ENCODE peak calls at places on chromosomes 16 and 17, in seven cellular contexts. G is HCT116, D is K562, K is H1, M is HepG2, O is SK-N-SH, N is GM12878. H is an unnamed sample.

GRCh38 chr17:933168-934083 is 46.1 kb downstream of the NXN start:
- DNase-seq in G (peak; percentile 98), D (peak; percentile 34), K (no peak), M (peak; percentile 75), O (no peak), N (no peak), H (peak; percentile 43)

GRCh38 chr16:85891776-85892166 is 7.2 kb upstream of the IRF8 start:
- DNase-seq in G (no peak), D (no peak), K (no peak), M (no peak), O (no peak), N (no peak), H (no peak)

GRCh38 chr16:31501226-31501965 is 6.8 kb downstream of the RUSF1 start:
- DNase-seq in G (no peak), D (no peak), K (no peak), M (peak; percentile 55), O (no peak), N (no peak), H (no peak)

GRCh38 chr17:31488264-31488981 is 96.9 kb downstream of the RAB11FIP4 start:
- DNase-seq in G (no peak), D (no peak), K (no peak), M (no peak), O (peak; percentile 68), N (no peak), H (peak; percentile 56)

GRCh38 chr16:48524348-48525200 is 85.4 kb downstream of the N4BP1 start:
- DNase-seq in G (no peak), D (no peak), K (no peak), M (peak; percentile 56), O (no peak), N (no peak), H (no peak)

GRCh38 chr17:34633351-34633750 is 54.0 kb downstream of the TMEM132E start:
- DNase-seq in G (no peak), D (no peak), K (no peak), M (no peak), O (no peak), N (no peak), H (peak; percentile 25)

GRCh38 chr16:46811682-46812081 is 19.3 kb downstream of the C16orf87 start:
- DNase-seq in G (no peak), D (no peak), K (no peak), M (no peak), O (no peak), N (no peak), H (no peak)

GRCh38 chr16:86515420-86515779 is 5.1 kb downstream of the FOXF1 start:
- DNase-seq in G (no peak), D (no peak), K (no peak), M (no peak), O (no peak), N (no peak), H (no peak)

GRCh38 chr17:67310406-67310805 is 56.0 kb downstream of the PSMD12 start:
- DNase-seq in G (no peak), D (no peak), K (no peak), M (no peak), O (no peak), N (no peak), H (no peak)

GRCh38 chr16:2252806-2253148 is 1.4 kb upstream of the ECI1 start:
- DNase-seq in G (no peak), D (no peak), K (no peak), M (no peak), O (no peak), N (no peak), H (peak; percentile 33)

GRCh38 chr17:2749784-2750181 is 331 bp upstream of the CCDC92B start:
- DNase-seq in G (peak; percentile 38), D (peak; percentile 78), K (peak; percentile 44), M (peak; percentile 43), O (peak; percentile 92), N (peak; percentile 4), H (peak; percentile 78)

GRCh38 chr16:84247341-84247740 is 7.5 kb upstream of the KCNG4 start:
- DNase-seq in G (no peak), D (no peak), K (no peak), M (no peak), O (no peak), N (no peak), H (no peak)

GRCh38 chr16:17409894-17410293 is 60.9 kb downstream of the XYLT1 start:
- DNase-seq in G (no peak), D (no peak), K (no peak), M (no peak), O (no peak), N (no peak), H (no peak)

GRCh38 chr17:43660816-43661493 is 767 bp downstream of the MEOX1 start:
- DNase-seq in G (no peak), D (no peak), K (no peak), M (no peak), O (no peak), N (no peak), H (no peak)

GRCh38 chr17:2850991-2851390 is 54.8 kb downstream of the RAP1GAP2 start:
- DNase-seq in G (no peak), D (no peak), K (no peak), M (no peak), O (no peak), N (no peak), H (no peak)

GRCh38 chr17:76368545-76368944 is 14.8 kb upstream of the PRPSAP1 start:
- DNase-seq in G (no peak), D (no peak), K (no peak), M (no peak), O (peak; percentile 85), N (no peak), H (no peak)

GRCh38 chr17:17298108-17298507 is 5.1 kb upstream of the NT5M start:
- DNase-seq in G (no peak), D (no peak), K (no peak), M (no peak), O (no peak), N (no peak), H (no peak)

GRCh38 chr17:79664925-79665738 is 54.3 kb upstream of the RBFOX3 start:
- DNase-seq in G (peak; percentile 29), D (no peak), K (no peak), M (no peak), O (peak; percentile 74), N (no peak), H (peak; percentile 81)

DNA sequence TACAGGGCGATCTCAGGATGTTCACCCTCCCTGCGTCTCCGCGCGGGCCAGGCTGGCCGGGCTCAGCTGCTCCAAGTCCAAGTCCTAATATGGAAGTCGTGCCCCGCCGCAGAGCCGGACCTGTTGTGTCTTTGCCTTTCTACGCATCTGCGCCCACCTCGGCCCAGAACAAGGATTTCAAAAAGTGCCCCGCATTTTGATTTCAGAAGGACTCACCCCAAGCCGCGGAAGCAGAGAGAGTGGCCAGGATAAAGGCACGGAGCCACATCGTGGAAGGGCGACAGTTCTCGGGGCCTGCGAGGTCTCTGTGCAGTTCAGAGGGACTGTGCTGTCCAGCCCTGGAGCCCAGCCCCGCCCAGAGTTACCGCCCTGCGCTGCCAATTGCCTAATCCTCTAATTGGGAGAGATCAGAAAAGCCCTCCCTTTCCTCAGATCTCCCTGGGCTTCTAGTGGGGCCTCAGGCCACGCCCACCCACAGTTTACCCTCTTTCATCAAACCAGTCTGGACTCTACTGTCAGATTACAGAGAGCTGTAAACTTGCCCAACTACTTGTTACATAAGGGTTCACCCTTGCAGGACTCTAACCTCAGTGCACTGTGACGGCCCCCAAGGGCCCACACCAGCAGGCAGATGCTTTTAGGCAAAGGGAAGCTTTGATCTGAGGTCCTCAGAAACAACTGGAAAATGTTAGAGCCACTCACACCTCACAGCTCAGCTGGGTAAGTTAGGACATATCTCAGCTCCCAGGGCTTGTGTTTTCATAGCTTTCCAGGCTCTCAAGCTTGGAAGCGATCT is at the start of gene CES1:
- DNase-seq in G (no peak), D (no peak), K (no peak), M (peak; percentile 94), O (no peak), N (no peak), H (no peak)
- TF ChIP-seq JUND in G (no peak), D (no peak), K (no peak), M (no peak), O (no peak), N (no peak), H (no peak)

DNA sequence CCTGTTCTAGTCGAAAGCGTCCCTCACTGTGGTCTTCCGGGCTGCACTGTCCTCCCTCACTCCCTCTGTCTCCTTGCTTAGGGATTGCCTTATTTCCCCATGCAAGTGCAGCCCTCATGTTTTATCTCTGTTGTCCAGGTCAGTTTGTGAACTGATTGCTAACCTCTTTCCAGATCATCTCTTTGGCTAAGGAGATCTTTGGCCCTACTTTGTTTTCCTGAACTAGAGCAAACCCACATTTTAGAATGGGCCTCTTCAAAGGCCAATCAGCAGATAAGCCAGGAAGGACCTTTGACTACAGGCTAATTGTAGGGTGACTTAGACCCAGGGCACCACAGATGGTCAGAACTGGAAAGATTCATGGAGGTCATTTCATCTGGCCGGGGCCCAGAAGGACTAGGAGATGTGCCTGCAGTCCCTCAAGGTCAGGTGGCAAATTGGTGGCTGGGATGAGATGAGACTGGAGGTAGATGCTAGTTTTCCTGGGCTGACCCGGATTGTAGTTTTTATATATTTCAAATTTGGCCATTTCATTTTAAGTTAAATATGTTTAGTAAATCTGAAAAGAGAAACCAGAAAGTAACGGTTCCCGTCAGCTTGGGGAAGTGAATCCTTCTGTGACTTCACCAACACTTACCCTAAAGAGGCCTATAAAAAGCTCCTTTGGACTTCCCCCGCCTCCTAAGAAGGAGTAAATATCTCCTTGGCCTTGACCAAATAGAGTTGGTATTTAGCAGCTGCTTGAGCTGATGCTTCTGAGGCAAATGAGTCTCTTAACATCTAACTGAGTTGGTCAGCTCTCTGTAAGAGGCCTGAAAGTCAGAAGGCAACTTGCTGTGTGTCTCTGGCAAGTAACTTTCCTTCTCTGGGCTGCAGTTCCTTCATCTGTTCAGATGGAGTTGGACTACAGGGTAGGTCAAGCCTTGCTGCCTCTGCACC is 6.3 kb upstream of the SLC25A19 start:
- DNase-seq in G (no peak), D (peak; percentile 47), K (no peak), M (peak; percentile 98), O (no peak), N (peak; percentile 97), H (no peak)
- TF ChIP-seq JUND in G (no peak), D (no peak), K (no peak), M (peak; percentile 33), O (no peak), N (no peak), H (no peak)

GRCh38 chr17:57984226-57984890 is 3.7 kb downstream of the VEZF1 start:
- DNase-seq in G (no peak), D (no peak), K (no peak), M (no peak), O (no peak), N (no peak), H (no peak)
- TF ChIP-seq JUND in G (no peak), D (no peak), K (no peak), M (no peak), O (no peak), N (no peak), H (no peak)

DNA sequence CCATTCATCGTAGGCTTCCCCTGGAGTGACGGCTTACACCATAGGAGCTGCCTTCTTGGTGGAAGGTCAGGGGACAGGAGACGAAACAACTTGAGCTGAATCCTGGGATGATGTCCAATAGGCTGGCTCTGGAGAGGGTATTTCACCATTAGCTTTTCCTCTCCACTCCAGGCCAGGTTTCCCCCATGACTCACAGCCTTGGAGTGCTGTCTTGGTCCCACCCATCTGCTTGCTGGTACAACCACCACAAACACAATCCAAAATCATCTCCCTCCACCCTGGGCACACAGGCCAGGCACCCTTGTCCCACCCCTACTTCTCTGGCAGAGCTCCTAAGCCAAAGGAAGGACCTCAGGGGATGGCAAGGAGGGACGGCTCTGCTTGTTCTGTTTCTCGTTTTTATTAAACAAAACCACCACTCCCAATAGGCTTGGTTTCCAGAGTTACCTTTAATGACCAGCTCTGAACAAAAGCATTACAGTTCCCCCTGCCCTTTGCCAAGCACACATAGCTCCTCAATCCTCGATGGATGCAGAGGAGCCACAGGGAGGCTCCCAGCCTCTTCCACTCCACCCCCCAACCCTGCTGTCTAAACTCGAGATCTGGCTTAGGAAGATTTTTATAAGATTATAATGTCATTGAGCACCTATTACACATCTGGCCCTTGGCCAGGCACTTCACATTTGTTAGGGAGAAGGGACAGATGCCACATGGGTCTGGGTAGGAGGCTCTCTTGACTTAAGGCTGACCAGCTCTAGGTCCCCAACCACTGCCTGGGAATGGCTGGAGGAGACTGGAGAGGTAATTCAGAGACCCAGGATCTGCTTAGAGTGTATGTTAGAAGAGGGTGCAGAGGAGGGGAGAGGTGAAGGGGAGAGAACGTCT is 13.3 kb downstream of the CAVIN1 start:
- DNase-seq in G (peak; percentile 69), D (no peak), K (no peak), M (no peak), O (no peak), N (no peak), H (no peak)
- TF ChIP-seq JUND in G (peak; percentile 72), D (no peak), K (no peak), M (no peak), O (peak; percentile 71), N (no peak), H (no peak)

H was measured in T47D.